ENCODE peak calls at places on chromosomes 5 and 9, in four cellular contexts. W is transverse colon, P is heart right ventricle, C is SJSA1. Z is an unnamed sample. For H3K4me1, the result is how much of the 10 kb centered on the place peaks cover.

GRCh38 chr9:134930404-134930803 is 12.7 kb upstream of the FCN1 start:
- DNase-seq in W (peak), C (no peak), P (no peak), Z (no peak)

GRCh38 chr5:107672212-107673105 is 1.7 kb upstream of the EFNA5 start:
- DNase-seq in C (peak), P (peak), W (peak), Z (peak)

GRCh38 chr5:5135957-5136676 is 4.0 kb upstream of the ADAMTS16 start:
- DNase-seq in P (no peak), C (no peak), W (no peak), Z (no peak)

GRCh38 chr5:179606910-179607448 is 16.5 kb downstream of the HNRNPH1 start:
- DNase-seq in C (no peak), W (no peak), P (no peak), Z (no peak)

GRCh38 chr9:33884856-33885701 is 68.1 kb downstream of the UBE2R2 start:
- DNase-seq in W (peak), P (no peak), C (peak), Z (no peak)

GRCh38 chr9:130975932-130976841 is 32.8 kb upstream of the LAMC3 start:
- DNase-seq in C (no peak), W (no peak), P (no peak), Z (no peak)

GRCh38 chr5:105754056-105754455 is 1916.7 kb downstream of the EFNA5 start:
- DNase-seq in P (no peak), W (no peak), C (no peak), Z (no peak)

GRCh38 chr5:98735806-98736507 is 37.5 kb upstream of the RGMB start:
- DNase-seq in C (no peak), P (no peak), W (no peak), Z (no peak)

GRCh38 chr5:175922192-175922885 is 45.8 kb downstream of the THOC3 start:
- DNase-seq in C (peak), W (no peak), P (no peak), Z (no peak)

GRCh38 chr5:137954131-137954879 is 65.0 kb downstream of the PKD2L2 start:
- DNase-seq in W (peak), P (no peak), C (peak), Z (no peak)

GRCh38 chr9:27499481-27499880 is 24.6 kb upstream of the IFNK start:
- DNase-seq in W (no peak), P (no peak), C (no peak), Z (no peak)

GRCh38 chr5:142597546-142598337 is 88.1 kb downstream of the FGF1 start:
- DNase-seq in P (no peak), C (peak), W (no peak), Z (no peak)

GRCh38 chr9:104367507-104367906 is 136.6 kb upstream of the OR13F1 start:
- DNase-seq in C (no peak), P (no peak), W (no peak), Z (no peak)

GRCh38 chr5:146291421-146292074 is 47.1 kb upstream of the POU4F3 start:
- DNase-seq in P (no peak), W (no peak), C (no peak), Z (no peak)

GRCh38 chr5:83428890-83429289 is 42.7 kb upstream of the VCAN start:
- DNase-seq in C (no peak), P (no peak), W (no peak), Z (no peak)
- H3K4me1 ChIP-seq in C (under half), P (under half), W (under half), Z (under half)

DNA sequence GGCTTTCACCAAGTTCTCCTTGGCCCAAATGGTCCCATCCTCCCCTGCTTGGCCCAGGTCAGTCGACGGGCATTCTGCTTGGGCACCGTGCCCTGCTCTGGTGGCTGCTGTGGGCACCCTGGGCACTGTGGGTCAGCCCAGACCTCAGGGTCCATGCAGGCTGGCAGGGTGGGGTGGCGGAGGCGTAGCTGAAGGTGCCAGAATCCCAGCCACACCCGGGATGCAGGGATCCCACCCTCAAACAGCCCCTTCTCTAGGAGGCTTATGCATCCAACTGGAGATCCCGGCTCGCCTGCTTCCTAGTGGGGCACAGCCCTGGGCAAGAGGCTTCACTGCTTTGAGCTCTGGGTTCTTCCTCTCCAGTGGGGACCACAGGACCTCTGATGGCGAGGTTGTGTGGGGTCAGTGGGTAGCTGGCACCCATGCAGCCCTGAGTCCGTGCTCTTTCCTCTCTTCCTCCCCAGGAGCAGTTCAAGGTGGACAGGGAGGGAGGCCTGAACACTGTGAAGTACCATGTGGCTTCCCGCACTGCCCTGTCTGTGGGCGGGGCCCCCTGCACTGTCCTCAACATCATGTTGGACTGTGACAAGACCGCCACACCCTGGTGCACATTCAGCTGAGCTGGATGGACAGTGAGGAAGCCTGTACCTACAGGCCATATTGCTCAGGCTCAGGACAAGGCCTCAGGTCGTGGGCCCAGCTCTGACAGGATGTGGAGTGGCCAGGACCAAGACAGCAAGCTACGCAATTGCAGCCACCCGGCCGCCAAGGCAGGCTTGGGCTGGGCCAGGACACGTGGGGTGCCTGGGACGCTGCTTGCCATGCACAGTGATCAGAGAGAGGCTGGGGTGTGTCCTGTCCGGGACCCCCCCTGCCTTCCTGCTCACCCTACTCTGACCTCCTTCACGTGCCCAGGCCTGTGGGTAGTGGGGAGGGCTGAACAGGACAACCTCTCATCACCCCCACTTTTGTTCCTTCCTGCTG is 9.4 kb downstream of the B4GALT7 start:
- DNase-seq in P (no peak), C (peak), W (no peak), Z (peak)
- H3K27ac ChIP-seq in P (no peak), C (no peak), W (no peak), Z (no peak)

DNA sequence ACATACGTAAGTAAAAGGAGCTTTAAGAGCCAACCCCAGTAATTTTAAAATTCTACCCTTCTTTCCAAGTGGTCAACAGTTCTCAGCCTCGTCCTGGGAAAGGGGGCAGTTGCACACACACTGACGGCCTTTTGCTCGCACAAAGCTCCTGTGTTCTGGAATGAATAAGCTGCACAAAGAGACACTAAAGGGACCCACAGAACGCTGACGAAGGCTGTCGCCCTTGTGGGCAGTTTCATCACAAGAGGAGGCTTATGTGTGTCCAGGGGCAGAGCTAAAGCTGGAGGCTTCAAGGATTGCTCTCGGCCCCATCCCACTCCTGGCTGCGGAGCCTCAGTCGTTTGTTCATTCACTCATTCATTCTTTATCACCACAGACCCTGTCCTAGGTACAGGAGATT is 67.0 kb upstream of the NEK6 start:
- DNase-seq in W (no peak), C (no peak), P (no peak), Z (no peak)
- H3K4me1 ChIP-seq in W (under half), C (under half), P (under half), Z (under half)

GRCh38 chr9:89246840-89247239 is 64.2 kb upstream of the CKS2 start:
- DNase-seq in C (no peak), W (no peak), P (no peak), Z (no peak)
- H3K27ac ChIP-seq in C (no peak), W (peak), P (no peak), Z (no peak)

GRCh38 chr5:134550271-134551214 is 25.1 kb downstream of the JADE2 start:
- DNase-seq in W (no peak), P (no peak), C (no peak), Z (no peak)

GRCh38 chr5:134547579-134547978 is 22.1 kb downstream of the JADE2 start:
- DNase-seq in W (no peak), C (no peak), P (no peak), Z (no peak)

GRCh38 chr5:134545070-134545868 is 19.8 kb downstream of the JADE2 start:
- DNase-seq in W (peak), C (no peak), P (peak), Z (no peak)

GRCh38 chr5:134549714-134550113 is 24.2 kb downstream of the JADE2 start:
- DNase-seq in P (no peak), W (no peak), C (no peak), Z (no peak)

GRCh38 chr5:134547999-134548626 is 22.6 kb downstream of the JADE2 start:
- DNase-seq in W (no peak), C (no peak), P (no peak), Z (no peak)
- H3K4me1 ChIP-seq in W (half or more), C (under half), P (half or more), Z (under half)

Z was measured in Peyer's patch.